ENCODE peak calls at places on chromosomes 13 and 19, in six cellular contexts. H, M, D, T, C and P are unnamed samples. For H3K27me3, the result is how much of the 10 kb centered on the place peaks cover.

GRCh38 chr13:49248433-49249002 is 793 bp downstream of the CDADC1 start:
- DNase-seq in T (no peak), C (no peak), M (peak), D (no peak), H (no peak), P (peak)

GRCh38 chr13:23969672-23970071 is 72.4 kb upstream of the C1QTNF9B start:
- DNase-seq in D (no peak), C (no peak), M (peak), H (no peak), T (no peak), P (no peak)

GRCh38 chr19:58154679-58155648 is 4.4 kb upstream of the ZNF329 start:
- DNase-seq in H (peak), M (peak), C (peak), D (peak), T (peak), P (peak)

GRCh38 chr13:34108396-34108795 is 290.4 kb downstream of the RFC3 start:
- DNase-seq in C (no peak), M (no peak), T (no peak), H (no peak), D (no peak), P (no peak)

GRCh38 chr19:45815501-45816216 is 551 bp upstream of the RSPH6A start:
- DNase-seq in T (peak), M (no peak), H (peak), D (no peak), C (peak), P (no peak)

GRCh38 chr19:13366529-13367143 is 139.6 kb downstream of the CACNA1A start:
- DNase-seq in M (peak), C (peak), H (no peak), D (no peak), T (no peak), P (no peak)

GRCh38 chr19:56671613-56671994 is at the start of gene ZNF835:
- DNase-seq in H (peak), D (peak), C (no peak), T (peak), M (peak), P (peak)

GRCh38 chr19:45607071-45608029 is 5.3 kb upstream of the GPR4 start:
- DNase-seq in M (peak), C (peak), D (peak), H (peak), T (peak), P (peak)

GRCh38 chr13:66492479-66492878 is 737.7 kb downstream of the PCDH9 start:
- DNase-seq in M (no peak), C (peak), D (no peak), H (no peak), T (no peak), P (no peak)

GRCh38 chr19:10692673-10693264 is 8.5 kb upstream of the QTRT1 start:
- DNase-seq in M (no peak), D (no peak), T (no peak), H (no peak), C (no peak), P (no peak)

GRCh38 chr13:96958286-96958891 is 35.9 kb downstream of the OXGR1 start:
- DNase-seq in T (no peak), M (peak), H (no peak), D (no peak), C (no peak), P (no peak)

GRCh38 chr13:97904059-97904458 is 49.4 kb upstream of the IPO5 start:
- DNase-seq in M (no peak), T (no peak), H (no peak), D (no peak), C (no peak), P (no peak)

DNA sequence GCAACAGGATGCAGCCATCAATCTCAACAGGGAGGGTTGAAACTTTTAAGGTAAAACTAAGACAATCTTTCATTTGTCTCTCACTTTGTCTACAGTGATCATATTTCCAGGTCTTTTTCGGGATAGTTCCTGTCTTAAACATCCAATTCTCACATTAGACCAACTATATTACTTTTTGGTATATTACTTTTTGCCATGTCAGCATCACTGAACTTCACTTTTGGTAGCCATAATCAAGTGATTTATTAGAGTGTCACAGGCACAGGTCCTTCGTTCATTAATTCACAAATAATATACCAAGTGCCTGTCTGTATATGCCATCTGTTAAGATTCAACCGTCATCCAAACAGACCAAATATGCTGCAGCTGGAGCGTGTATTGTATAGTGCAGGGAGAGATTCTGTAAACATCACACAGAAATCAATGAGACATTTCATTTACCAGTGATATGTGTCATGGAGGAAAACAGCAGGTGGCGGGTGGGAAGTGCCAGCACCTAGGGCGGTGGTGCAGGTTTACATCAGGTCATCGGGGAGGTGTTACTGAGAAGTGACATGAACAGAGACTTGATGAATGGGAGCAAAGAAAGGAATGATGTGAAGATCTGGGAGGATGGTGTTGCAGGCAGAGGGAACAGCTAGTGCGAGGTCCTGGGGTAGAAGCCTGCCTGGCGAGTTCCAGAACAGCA is 24.9 kb downstream of the ARHGEF7 start:
- DNase-seq in T (no peak), D (no peak), H (no peak), C (no peak), M (no peak), P (no peak)
- H3K27me3 ChIP-seq in T (under half), D (under half), H (under half), C (under half), M (under half), P (under half)

GRCh38 chr19:47432091-47432490 is 12.8 kb upstream of the MEIS3 start:
- DNase-seq in H (no peak), M (no peak), C (no peak), T (peak), D (no peak), P (no peak)
- H3K27me3 ChIP-seq in H (half or more), M (under half), C (under half), T (under half), D (under half), P (under half)

GRCh38 chr13:26048745-26049144 is 3.1 kb downstream of the SHISA2 start:
- DNase-seq in D (no peak), M (no peak), C (no peak), H (no peak), T (no peak), P (no peak)
- H3K27me3 ChIP-seq in D (under half), M (under half), C (under half), H (half or more), T (under half), P (under half)

GRCh38 chr13:52794589-52794988 is 53.9 kb downstream of the PCDH8 start:
- DNase-seq in T (no peak), D (no peak), H (no peak), C (no peak), M (no peak), P (no peak)
- H3K27me3 ChIP-seq in T (under half), D (under half), H (under half), C (under half), M (under half), P (under half)